ENCODE peak calls at places on chromosomes 12 and 14, in five cellular contexts. K is SK-N-SH, I is suprapubic skin, B is GM23338, N is HL-60. E is an unnamed sample.

GRCh38 chr14:73227812-73228781 is 9.2 kb upstream of the PAPLN start:
- DNase-seq in K (peak), I (peak), B (peak), N (no peak), E (peak)

GRCh38 chr14:33686218-33686617 is 264.7 kb downstream of the EGLN3 start:
- DNase-seq in K (no peak), I (no peak), B (no peak), N (no peak), E (peak)

GRCh38 chr14:24972844-24973243 is 77.1 kb downstream of the STXBP6 start:
- DNase-seq in K (no peak), I (no peak), B (no peak), N (no peak), E (no peak)

GRCh38 chr14:66508846-66509621 is 1.1 kb downstream of the GPHN start:
- DNase-seq in K (peak), I (peak), B (peak), N (no peak), E (peak)

GRCh38 chr12:103799504-103800251 is 41.4 kb downstream of the NT5DC3 start:
- DNase-seq in K (no peak), I (no peak), B (peak), N (peak), E (no peak)

GRCh38 chr12:68835333-68835908 is 27.4 kb downstream of the MDM2 start:
- DNase-seq in K (no peak), I (no peak), B (no peak), N (no peak), E (no peak)

GRCh38 chr12:21637985-21638891 is 19.4 kb downstream of the LDHB start:
- DNase-seq in K (no peak), I (no peak), B (no peak), N (no peak), E (no peak)

GRCh38 chr14:22532345-22533056 is 56.5 kb downstream of the DAD1 start:
- DNase-seq in K (no peak), I (no peak), B (no peak), N (no peak), E (no peak)

GRCh38 chr12:131921866-131922769 is 7.0 kb upstream of the PUS1 start:
- DNase-seq in K (no peak), I (no peak), B (no peak), N (no peak), E (no peak)

GRCh38 chr12:97005174-97005573 is 98.1 kb downstream of the NEDD1 start:
- DNase-seq in K (no peak), I (no peak), B (no peak), N (no peak), E (no peak)

GRCh38 chr12:124191024-124191359 is 103.9 kb upstream of the RFLNA start:
- DNase-seq in K (peak), I (no peak), B (peak), N (no peak), E (peak)

GRCh38 chr12:97363693-97364092 is 98.9 kb upstream of the RMST start:
- DNase-seq in K (no peak), I (no peak), B (no peak), N (no peak), E (no peak)

GRCh38 chr12:24902521-24903304 is 46.2 kb downstream of the BCAT1 start:
- DNase-seq in K (no peak), I (no peak), B (peak), N (no peak), E (no peak)

GRCh38 chr12:25725874-25726273 is 172.8 kb upstream of the LMNTD1 start:
- DNase-seq in K (no peak), I (no peak), B (no peak), N (no peak), E (no peak)

GRCh38 chr14:55665067-55665700 is 85.2 kb downstream of the KTN1 start:
- DNase-seq in K (no peak), I (no peak), B (no peak), N (no peak), E (no peak)

GRCh38 chr14:73236752-73237218 is 521 bp upstream of the PAPLN start:
- DNase-seq in K (no peak), I (no peak), B (peak), N (no peak), E (no peak)

GRCh38 chr14:97224016-97224415 is 426.8 kb downstream of the VRK1 start:
- DNase-seq in K (no peak), I (no peak), B (no peak), N (no peak), E (no peak)

GRCh38 chr14:81169711-81170103 is 51.1 kb downstream of the GTF2A1 start:
- DNase-seq in K (peak), I (peak), B (peak), N (no peak), E (peak)

GRCh38 chr14:100891501-100892445 is 11.7 kb downstream of the RTL1 start:
- DNase-seq in K (no peak), I (peak), B (no peak), N (no peak), E (no peak)

GRCh38 chr14:104435147-104436046 is 144.2 kb upstream of the C14orf180 start:
- DNase-seq in K (no peak), I (peak), B (no peak), N (no peak), E (no peak)

GRCh38 chr14:39138450-39138849 is 24.3 kb downstream of the GEMIN2 start:
- DNase-seq in K (no peak), I (no peak), B (no peak), N (no peak), E (no peak)

GRCh38 chr14:30569216-30569902 is 10.4 kb downstream of the G2E3 start:
- DNase-seq in K (no peak), I (no peak), B (peak), N (no peak), E (no peak)

GRCh38 chr14:59268858-59269257 is 80.4 kb downstream of the DAAM1 start:
- DNase-seq in K (no peak), I (no peak), B (no peak), N (no peak), E (no peak)

GRCh38 chr12:117803013-117803412 is 165.8 kb downstream of the KSR2 start:
- DNase-seq in K (no peak), I (no peak), B (no peak), N (no peak), E (peak)
- H3K27ac ChIP-seq in K (no peak), I (peak), B (no peak), N (no peak), E (no peak)

GRCh38 chr12:89679631-89680030 is 29.0 kb downstream of the ATP2B1 start:
- DNase-seq in K (no peak), I (no peak), B (no peak), N (no peak), E (no peak)
- TF ChIP-seq POLR2AphosphoS5 in K (no peak), I (no peak), B (no peak), N (no peak), E (no peak)

GRCh38 chr14:101956179-101956885 is 8.0 kb upstream of the DYNC1H1 start:
- DNase-seq in K (no peak), I (peak), B (no peak), N (no peak), E (no peak)
- H3K27ac ChIP-seq in K (no peak), I (no peak), B (no peak), N (no peak), E (no peak)

GRCh38 chr12:49277466-49277865 is 12.6 kb downstream of the TUBA1C start:
- DNase-seq in K (no peak), I (no peak), B (no peak), N (no peak), E (no peak)

GRCh38 chr12:49273726-49274395 is 9.0 kb downstream of the TUBA1C start:
- DNase-seq in K (no peak), I (no peak), B (no peak), N (no peak), E (no peak)

GRCh38 chr12:49274396-49275069 is 9.7 kb downstream of the TUBA1C start:
- DNase-seq in K (no peak), I (no peak), B (no peak), N (no peak), E (no peak)

GRCh38 chr12:49276304-49277290 is 11.7 kb downstream of the TUBA1C start:
- DNase-seq in K (peak), I (no peak), B (no peak), N (no peak), E (no peak)

GRCh38 chr12:49272790-49273725 is 8.2 kb downstream of the TUBA1C start:
- DNase-seq in K (no peak), I (no peak), B (no peak), N (no peak), E (no peak)
- TF ChIP-seq POLR2AphosphoS5 in K (no peak), I (no peak), B (no peak), N (no peak), E (no peak)

GRCh38 chr14:68657300-68658028 is 135.4 kb downstream of the ZFP36L1 start:
- DNase-seq in K (no peak), I (no peak), B (no peak), N (no peak), E (no peak)
- H3K27ac ChIP-seq in K (no peak), I (no peak), B (no peak), N (no peak), E (no peak)